ENCODE peak calls at places on chromosomes 11 and 22, in eight cellular contexts. E is HEK293T, Z is SW480, S is GM04503, W is cardiac septum, P is NCI-H1694, T is NCI-H1930, Y is T-helper 9 cell. L is an unnamed sample.

GRCh38 chr11:119423459-119424254 is 685 bp upstream of the THY1 start:
- DNase-seq in E (no peak), Z (no peak), S (no peak), W (no peak), P (no peak), T (no peak), Y (no peak), L (no peak)

GRCh38 chr11:131980878-131981668 is 610.7 kb downstream of the NTM start:
- DNase-seq in E (no peak), Z (no peak), S (peak; percentile 17), W (no peak), P (no peak), T (no peak), Y (no peak), L (no peak)

GRCh38 chr11:34250732-34251639 is 106.8 kb downstream of the ABTB2 start:
- DNase-seq in E (no peak), Z (peak; percentile 91), S (no peak), W (peak; percentile 84), P (no peak), T (no peak), Y (peak; percentile 45), L (no peak)

GRCh38 chr22:39556970-39557811 is 13.4 kb upstream of the CACNA1I start:
- DNase-seq in E (peak; percentile 66), Z (no peak), S (no peak), W (no peak), P (no peak), T (no peak), Y (no peak), L (no peak)

GRCh38 chr11:1943576-1943975 is 3.6 kb upstream of the MRPL23 start:
- DNase-seq in E (no peak), Z (peak; percentile 55), S (no peak), W (peak; percentile 59), P (no peak), T (no peak), Y (no peak), L (no peak)

GRCh38 chr22:27318516-27318915 is 483.0 kb downstream of the MN1 start:
- DNase-seq in E (no peak), Z (no peak), S (peak; percentile 39), W (no peak), P (no peak), T (no peak), Y (no peak), L (no peak)

GRCh38 chr11:1506981-1507380 is 20.4 kb upstream of the MOB2 start:
- DNase-seq in E (no peak), Z (no peak), S (no peak), W (no peak), P (no peak), T (no peak), Y (no peak), L (no peak)

GRCh38 chr11:2383823-2384722 is 7.0 kb downstream of the CD81 start:
- DNase-seq in E (no peak), Z (no peak), S (no peak), W (no peak), P (no peak), T (no peak), Y (peak; percentile 56), L (no peak)

GRCh38 chr11:102120006-102120405 is 9.8 kb downstream of the YAP1 start:
- DNase-seq in E (no peak), Z (no peak), S (no peak), W (no peak), P (no peak), T (no peak), Y (no peak), L (no peak)